ENCODE peak calls at places on chromosome 5, in five cellular contexts. One of them, this sample, is unnamed.
A peak's percentile ranks its signal among the peaks of the same experiment; 100 is the strongest.

GRCh38 chr5:80194470-80194869 is 61.4 kb downstream of the SERINC5 start:
- DNase-seq in LoVo: no peak
- DNase-seq in stimulated activated CD4-positive, alpha-beta T cell treated with anti-CD3 and anti-CD28 coated beads, Interleukin-1b, Interleukin-23, amount 100 ng/mL, for 24 hours: no peak
- DNase-seq in lung: no peak
- DNase-seq in NCI-H460: no peak
- DNase-seq in this sample: no peak

GRCh38 chr5:94911285-94911684 is 292.8 kb downstream of the SLF1 start:
- DNase-seq in NCI-H460: no peak
- DNase-seq in LoVo: no peak
- DNase-seq in stimulated activated CD4-positive, alpha-beta T cell treated with anti-CD3 and anti-CD28 coated beads, Interleukin-1b, Interleukin-23, amount 100 ng/mL, for 24 hours: no peak
- DNase-seq in lung: no peak
- DNase-seq in this sample: no peak

GRCh38 chr5:72166070-72166979 is 59.0 kb downstream of the MAP1B start:
- DNase-seq in lung: no peak
- DNase-seq in stimulated activated CD4-positive, alpha-beta T cell treated with anti-CD3 and anti-CD28 coated beads, Interleukin-1b, Interleukin-23, amount 100 ng/mL, for 24 hours: no peak
- DNase-seq in LoVo: no peak
- DNase-seq in NCI-H460: no peak
- DNase-seq in this sample: no peak

GRCh38 chr5:126998201-126998631 is 32.1 kb downstream of the MARCHF3 start:
- DNase-seq in NCI-H460: no peak
- DNase-seq in stimulated activated CD4-positive, alpha-beta T cell treated with anti-CD3 and anti-CD28 coated beads, Interleukin-1b, Interleukin-23, amount 100 ng/mL, for 24 hours: no peak
- DNase-seq in LoVo: no peak
- DNase-seq in lung: no peak
- DNase-seq in this sample: no peak

GRCh38 chr5:112159435-112159834 is 259.6 kb downstream of the EPB41L4A start:
- DNase-seq in NCI-H460: no peak
- DNase-seq in stimulated activated CD4-positive, alpha-beta T cell treated with anti-CD3 and anti-CD28 coated beads, Interleukin-1b, Interleukin-23, amount 100 ng/mL, for 24 hours: no peak
- DNase-seq in LoVo: no peak
- DNase-seq in lung: peak; percentile 55
- DNase-seq in this sample: no peak

GRCh38 chr5:150645070-150645700 is 4.7 kb downstream of the SYNPO start:
- DNase-seq in lung: peak; percentile 61
- DNase-seq in LoVo: peak; percentile 41
- DNase-seq in NCI-H460: peak; percentile 58
- DNase-seq in stimulated activated CD4-positive, alpha-beta T cell treated with anti-CD3 and anti-CD28 coated beads, Interleukin-1b, Interleukin-23, amount 100 ng/mL, for 24 hours: no peak
- DNase-seq in this sample: no peak

GRCh38 chr5:1763548-1763911 is 36.1 kb downstream of the MRPL36 start:
- DNase-seq in lung: no peak
- DNase-seq in NCI-H460: peak; percentile 50
- DNase-seq in LoVo: peak; percentile 29
- DNase-seq in stimulated activated CD4-positive, alpha-beta T cell treated with anti-CD3 and anti-CD28 coated beads, Interleukin-1b, Interleukin-23, amount 100 ng/mL, for 24 hours: peak; percentile 2
- DNase-seq in this sample: peak; percentile 52

GRCh38 chr5:71482132-71482531 is 26.7 kb downstream of the BDP1 start:
- DNase-seq in lung: no peak
- DNase-seq in stimulated activated CD4-positive, alpha-beta T cell treated with anti-CD3 and anti-CD28 coated beads, Interleukin-1b, Interleukin-23, amount 100 ng/mL, for 24 hours: no peak
- DNase-seq in LoVo: peak; percentile 44
- DNase-seq in NCI-H460: peak; percentile 27
- DNase-seq in this sample: peak; percentile 63

GRCh38 chr5:88518131-88519016 is 249.7 kb upstream of the TMEM161B start:
- DNase-seq in NCI-H460: no peak
- DNase-seq in stimulated activated CD4-positive, alpha-beta T cell treated with anti-CD3 and anti-CD28 coated beads, Interleukin-1b, Interleukin-23, amount 100 ng/mL, for 24 hours: no peak
- DNase-seq in lung: no peak
- DNase-seq in LoVo: no peak
- DNase-seq in this sample: no peak

GRCh38 chr5:74519161-74519571 is 121.4 kb downstream of the ENC1 start:
- DNase-seq in LoVo: peak; percentile 39
- DNase-seq in lung: no peak
- DNase-seq in stimulated activated CD4-positive, alpha-beta T cell treated with anti-CD3 and anti-CD28 coated beads, Interleukin-1b, Interleukin-23, amount 100 ng/mL, for 24 hours: no peak
- DNase-seq in NCI-H460: no peak
- DNase-seq in this sample: no peak

GRCh38 chr5:53944981-53945380 is 365.4 kb downstream of the ARL15 start:
- DNase-seq in lung: no peak
- DNase-seq in LoVo: no peak
- DNase-seq in NCI-H460: peak; percentile 56
- DNase-seq in stimulated activated CD4-positive, alpha-beta T cell treated with anti-CD3 and anti-CD28 coated beads, Interleukin-1b, Interleukin-23, amount 100 ng/mL, for 24 hours: no peak
- DNase-seq in this sample: peak; percentile 23

GRCh38 chr5:68331202-68332108 is 115.9 kb downstream of the PIK3R1 start:
- DNase-seq in lung: no peak
- DNase-seq in LoVo: no peak
- DNase-seq in stimulated activated CD4-positive, alpha-beta T cell treated with anti-CD3 and anti-CD28 coated beads, Interleukin-1b, Interleukin-23, amount 100 ng/mL, for 24 hours: no peak
- DNase-seq in NCI-H460: no peak
- DNase-seq in this sample: no peak

GRCh38 chr5:137734962-137735530 is 843 bp downstream of the KLHL3 start:
- DNase-seq in lung: peak; percentile 29
- DNase-seq in stimulated activated CD4-positive, alpha-beta T cell treated with anti-CD3 and anti-CD28 coated beads, Interleukin-1b, Interleukin-23, amount 100 ng/mL, for 24 hours: no peak
- DNase-seq in LoVo: no peak
- DNase-seq in NCI-H460: no peak
- DNase-seq in this sample: no peak

GRCh38 chr5:103808464-103809106 is 246.0 kb upstream of the NUDT12 start:
- DNase-seq in lung: no peak
- DNase-seq in stimulated activated CD4-positive, alpha-beta T cell treated with anti-CD3 and anti-CD28 coated beads, Interleukin-1b, Interleukin-23, amount 100 ng/mL, for 24 hours: no peak
- DNase-seq in LoVo: peak; percentile 68
- DNase-seq in NCI-H460: peak; percentile 64
- DNase-seq in this sample: peak; percentile 65

GRCh38 chr5:130222638-130223037 is 318.4 kb downstream of the CHSY3 start:
- DNase-seq in LoVo: peak; percentile 28
- DNase-seq in stimulated activated CD4-positive, alpha-beta T cell treated with anti-CD3 and anti-CD28 coated beads, Interleukin-1b, Interleukin-23, amount 100 ng/mL, for 24 hours: no peak
- DNase-seq in NCI-H460: peak; percentile 6
- DNase-seq in lung: no peak
- DNase-seq in this sample: no peak

GRCh38 chr5:77251921-77252320 is 41.4 kb downstream of the PDE8B start:
- DNase-seq in lung: no peak
- DNase-seq in LoVo: no peak
- DNase-seq in stimulated activated CD4-positive, alpha-beta T cell treated with anti-CD3 and anti-CD28 coated beads, Interleukin-1b, Interleukin-23, amount 100 ng/mL, for 24 hours: no peak
- DNase-seq in NCI-H460: no peak
- DNase-seq in this sample: no peak

GRCh38 chr5:167688731-167689130 is 602.7 kb upstream of the WWC1 start:
- DNase-seq in lung: no peak
- DNase-seq in NCI-H460: no peak
- DNase-seq in stimulated activated CD4-positive, alpha-beta T cell treated with anti-CD3 and anti-CD28 coated beads, Interleukin-1b, Interleukin-23, amount 100 ng/mL, for 24 hours: no peak
- DNase-seq in LoVo: no peak
- DNase-seq in this sample: no peak